ENCODE peak calls at places on chromosomes 5 and 9, in six cellular contexts. N is KG1; O is naive thymus-derived CD4-positive, alpha-beta T cell; Q is chondrocyte; M is KBM-7; Y is small intestine. E is an unnamed sample.

GRCh38 chr5:112957970-112958773 is 18.4 kb upstream of the DCP2 start:
- DNase-seq in N (no peak), O (no peak), Q (no peak), M (no peak), Y (peak), E (no peak)

GRCh38 chr9:130768265-130768664 is 66.8 kb upstream of the ABL1 start:
- DNase-seq in N (peak), O (no peak), Q (no peak), M (peak), Y (peak), E (no peak)

GRCh38 chr5:37787742-37788141 is 52.1 kb downstream of the GDNF start:
- DNase-seq in N (no peak), O (no peak), Q (no peak), M (no peak), Y (no peak), E (no peak)

GRCh38 chr5:118857700-118858099 is 130.6 kb downstream of the DTWD2 start:
- DNase-seq in N (no peak), O (no peak), Q (no peak), M (peak), Y (peak), E (no peak)

GRCh38 chr5:178526796-178527457 is 63.3 kb downstream of the COL23A1 start:
- DNase-seq in N (no peak), O (no peak), Q (no peak), M (no peak), Y (no peak), E (no peak)

GRCh38 chr5:72517961-72518690 is 10.9 kb upstream of the ZNF366 start:
- DNase-seq in N (no peak), O (no peak), Q (no peak), M (peak), Y (no peak), E (no peak)

GRCh38 chr9:70257512-70257911 is 1.3 kb upstream of the SMC5 start:
- DNase-seq in N (no peak), O (no peak), Q (no peak), M (no peak), Y (peak), E (no peak)

GRCh38 chr9:37324691-37325490 is 97.6 kb upstream of the GRHPR start:
- DNase-seq in N (no peak), O (no peak), Q (no peak), M (peak), Y (no peak), E (no peak)

GRCh38 chr5:150272531-150272930 is 17.0 kb downstream of the CAMK2A start:
- DNase-seq in N (no peak), O (no peak), Q (no peak), M (peak), Y (peak), E (no peak)

GRCh38 chr9:81666123-81666522 is 23.2 kb downstream of the TLE1 start:
- DNase-seq in N (no peak), O (no peak), Q (no peak), M (no peak), Y (no peak), E (no peak)

GRCh38 chr9:108582716-108583115 is 273.1 kb downstream of the ACTL7B start:
- DNase-seq in N (no peak), O (no peak), Q (no peak), M (no peak), Y (no peak), E (no peak)

GRCh38 chr5:72234265-72234700 is 85.8 kb downstream of the MRPS27 start:
- DNase-seq in N (peak), O (no peak), Q (no peak), M (peak), Y (peak), E (peak)

GRCh38 chr9:132068604-132069003 is 11.1 kb downstream of the MED27 start:
- DNase-seq in N (no peak), O (no peak), Q (no peak), M (no peak), Y (no peak), E (no peak)

GRCh38 chr9:131018621-131019020 is 9.6 kb downstream of the LAMC3 start:
- DNase-seq in N (no peak), O (no peak), Q (no peak), M (no peak), Y (no peak), E (no peak)

GRCh38 chr5:73160239-73160671 is 12.7 kb upstream of the TMEM174 start:
- DNase-seq in N (peak), O (peak), Q (no peak), M (peak), Y (no peak), E (peak)

GRCh38 chr9:125400725-125401124 is 139.1 kb downstream of the GAPVD1 start:
- DNase-seq in N (no peak), O (no peak), Q (no peak), M (no peak), Y (no peak), E (no peak)

GRCh38 chr5:180103487-180103886 is 31.9 kb upstream of the RNF130 start:
- DNase-seq in N (no peak), O (no peak), Q (no peak), M (no peak), Y (no peak), E (no peak)

GRCh38 chr5:5751987-5752386 is 329.5 kb downstream of the ICE1 start:
- DNase-seq in N (no peak), O (no peak), Q (no peak), M (no peak), Y (no peak), E (no peak)

GRCh38 chr5:113250341-113250953 is 184.3 kb downstream of the TSSK1B start:
- DNase-seq in N (no peak), O (no peak), Q (no peak), M (no peak), Y (no peak), E (no peak)

GRCh38 chr9:136441191-136441680 is 1.6 kb upstream of the INPP5E start:
- DNase-seq in N (no peak), O (no peak), Q (no peak), M (no peak), Y (no peak), E (no peak)

GRCh38 chr9:6566409-6567139 is 79.0 kb downstream of the GLDC start:
- DNase-seq in N (no peak), O (no peak), Q (no peak), M (no peak), Y (no peak), E (no peak)

GRCh38 chr5:135005076-135005475 is 29.0 kb downstream of the PITX1 start:
- DNase-seq in N (no peak), O (no peak), Q (no peak), M (no peak), Y (no peak), E (no peak)

GRCh38 chr5:138963763-138964371 is 88.7 kb upstream of the LRRTM2 start:
- DNase-seq in N (no peak), O (no peak), Q (no peak), M (no peak), Y (no peak), E (no peak)

GRCh38 chr9:134773842-134774241 is 106.8 kb upstream of the FCN2 start:
- DNase-seq in N (no peak), O (no peak), Q (no peak), M (no peak), Y (no peak), E (no peak)

GRCh38 chr5:54785729-54786548 is 199.5 kb downstream of the ESM1 start:
- DNase-seq in N (no peak), O (no peak), Q (no peak), M (peak), Y (no peak), E (no peak)

GRCh38 chr5:150780180-150780692 is 1.7 kb downstream of the SMIM3 start:
- DNase-seq in N (no peak), O (no peak), Q (no peak), M (peak), Y (no peak), E (no peak)

GRCh38 chr5:72305194-72306142 is 14.6 kb downstream of the MRPS27 start:
- DNase-seq in N (no peak), O (no peak), Q (no peak), M (no peak), Y (no peak), E (no peak)

GRCh38 chr9:137482094-137482781 is 23.1 kb upstream of the NSMF start:
- DNase-seq in N (no peak), O (no peak), Q (no peak), M (peak), Y (no peak), E (no peak)

E was measured in CD4-positive, alpha-beta memory T cell.